ENCODE peak calls at places on chromosomes 5 and 9, in four cellular contexts. H is HepG2, Y is GM12878, U is K562. V is an unnamed sample.

GRCh38 chr9:135711881-135712280 is 9.9 kb downstream of the KCNT1 start:
- DNase-seq in H (no peak), Y (no peak), U (no peak), V (no peak)

GRCh38 chr9:135068776-135069415 is 18.6 kb upstream of the OLFM1 start:
- DNase-seq in H (no peak), Y (no peak), U (no peak), V (no peak)

GRCh38 chr5:133225671-133226152 is 173.9 kb downstream of the HSPA4 start:
- DNase-seq in H (no peak), Y (no peak), U (no peak), V (no peak)

GRCh38 chr5:116814656-116815055 is 240.0 kb upstream of the SEMA6A start:
- DNase-seq in H (no peak), Y (no peak), U (no peak), V (no peak)

GRCh38 chr9:16265671-16266070 is 604.8 kb downstream of the BNC2 start:
- DNase-seq in H (no peak), Y (no peak), U (no peak), V (no peak)

GRCh38 chr5:124650960-124651662 is 95.3 kb downstream of the ZNF608 start:
- DNase-seq in H (no peak), Y (no peak), U (no peak), V (no peak)

GRCh38 chr9:87873607-87874319 is 8.9 kb upstream of the SPATA31E1 start:
- DNase-seq in H (no peak), Y (no peak), U (no peak), V (no peak)

GRCh38 chr9:100426532-100427365 is at the start of gene MSANTD3:
- DNase-seq in H (peak), Y (no peak), U (peak), V (peak)

GRCh38 chr5:110032386-110032785 is 342.7 kb downstream of the MAN2A1 start:
- DNase-seq in H (no peak), Y (no peak), U (no peak), V (no peak)

GRCh38 chr5:159783731-159784247 is 132.5 kb upstream of the ADRA1B start:
- DNase-seq in H (no peak), Y (no peak), U (no peak), V (no peak)

GRCh38 chr9:116155700-116156045 is 2.1 kb downstream of the PAPPA start:
- DNase-seq in H (no peak), Y (no peak), U (no peak), V (no peak)

GRCh38 chr9:68560131-68560844 is 19.6 kb upstream of the TMEM252 start:
- DNase-seq in H (peak), Y (no peak), U (peak), V (peak)

GRCh38 chr5:179127136-179128040 is 67.2 kb downstream of the ZNF354C start:
- DNase-seq in H (no peak), Y (no peak), U (no peak), V (no peak)

GRCh38 chr9:121289554-121290370 is 21.8 kb downstream of the GSN start:
- DNase-seq in H (no peak), Y (no peak), U (no peak), V (no peak)

GRCh38 chr5:56612759-56613158 is 202.6 kb upstream of the MAP3K1 start:
- DNase-seq in H (no peak), Y (no peak), U (no peak), V (no peak)

GRCh38 chr5:10556893-10557746 is 6.8 kb upstream of the ANKRD33B start:
- DNase-seq in H (no peak), Y (no peak), U (peak), V (no peak)

GRCh38 chr5:150497274-150497988 is 10.5 kb upstream of the NDST1 start:
- DNase-seq in H (no peak), Y (no peak), U (no peak), V (no peak)

DNA sequence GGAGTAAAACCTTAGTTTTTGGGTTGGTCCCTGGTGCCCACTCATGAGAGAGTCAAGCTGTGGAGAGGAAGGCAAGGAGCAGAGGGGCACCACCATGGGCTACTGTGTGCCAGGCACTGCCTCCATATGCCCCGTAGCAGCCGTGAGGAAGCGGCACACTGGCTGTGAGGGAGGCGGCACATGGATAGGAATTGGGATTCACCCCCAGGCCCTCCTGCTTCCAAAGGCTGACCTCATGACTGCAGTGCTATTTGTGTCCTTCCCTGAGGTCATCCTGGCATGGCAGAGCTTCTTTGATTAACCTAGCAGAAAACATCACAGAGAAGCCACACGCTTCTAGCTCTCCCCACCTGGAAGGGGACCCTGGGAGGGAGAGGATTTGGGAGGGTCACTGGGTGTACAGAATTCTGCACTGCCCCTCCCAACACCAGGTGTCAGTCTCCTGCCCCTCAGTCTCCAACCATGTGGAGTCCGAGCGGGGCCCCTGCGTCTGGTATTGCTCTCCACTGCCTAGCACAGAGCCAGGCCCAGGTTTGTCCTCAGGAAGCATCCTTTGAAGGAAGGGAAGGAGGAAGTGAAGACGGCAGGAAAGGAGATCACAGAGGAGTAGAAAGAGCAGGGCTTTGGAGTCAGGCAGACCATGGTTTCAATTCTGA is 109.9 kb downstream of the RGS3 start:
- DNase-seq in H (no peak), Y (no peak), U (no peak), V (no peak)
- TF ChIP-seq NR2C2 in H (no peak), Y (no peak), U (no peak), V (no peak)

GRCh38 chr9:126014726-126015125 is 267.6 kb downstream of the PBX3 start:
- DNase-seq in H (no peak), Y (no peak), U (no peak), V (no peak)

GRCh38 chr9:126009047-126009446 is 261.9 kb downstream of the PBX3 start:
- DNase-seq in H (no peak), Y (no peak), U (no peak), V (no peak)
- TF ChIP-seq ATF3 in H (no peak), Y (no peak), U (no peak), V (no peak)

DNA sequence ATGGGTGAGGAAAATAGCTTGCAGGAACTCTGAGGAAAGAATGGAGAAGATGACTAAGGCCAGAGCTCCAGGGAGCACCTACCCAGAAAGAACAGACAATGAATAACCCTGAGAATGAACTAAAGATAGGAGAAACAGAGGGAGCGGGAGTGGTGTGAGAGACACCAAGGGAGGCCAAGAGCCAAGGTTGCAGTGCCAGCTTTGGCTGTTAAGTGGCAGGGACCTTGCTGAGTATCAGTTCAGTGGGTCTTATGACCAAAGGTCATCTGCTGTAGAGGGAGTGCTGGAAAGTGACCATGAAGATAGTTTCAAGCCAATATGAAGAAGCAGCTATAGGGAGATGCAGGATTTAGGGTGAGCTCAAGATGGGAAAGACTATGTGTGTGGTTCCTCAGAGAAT is 16.7 kb downstream of the P4HA2 start:
- DNase-seq in H (no peak), Y (no peak), U (no peak), V (no peak)
- TF ChIP-seq NR2C2 in H (no peak), Y (no peak), U (no peak), V (no peak)

GRCh38 chr9:130226112-130226511 is 39.4 kb upstream of the HMCN2 start:
- DNase-seq in H (no peak), Y (no peak), U (no peak), V (no peak)
- TF ChIP-seq ATF3 in H (no peak), Y (no peak), U (no peak), V (no peak)

GRCh38 chr5:135341021-135341666 is 57.9 kb downstream of the MACROH2A1 start:
- DNase-seq in H (no peak), Y (no peak), U (no peak), V (no peak)

GRCh38 chr5:135344351-135344750 is 54.7 kb downstream of the MACROH2A1 start:
- DNase-seq in H (no peak), Y (no peak), U (no peak), V (no peak)

GRCh38 chr5:135342227-135342859 is 56.7 kb downstream of the MACROH2A1 start:
- DNase-seq in H (no peak), Y (no peak), U (no peak), V (no peak)

GRCh38 chr5:135341696-135342095 is 57.3 kb downstream of the MACROH2A1 start:
- DNase-seq in H (no peak), Y (no peak), U (no peak), V (no peak)

GRCh38 chr5:135343417-135343816 is 55.6 kb downstream of the MACROH2A1 start:
- DNase-seq in H (no peak), Y (no peak), U (no peak), V (no peak)
- TF ChIP-seq NR2C2 in H (no peak), Y (no peak), U (no peak), V (no peak)

GRCh38 chr5:141094481-141095262 is at the start of gene PCDHB2:
- DNase-seq in H (peak), Y (no peak), U (peak), V (peak)
- TF ChIP-seq ATF3 in H (no peak), Y (no peak), U (no peak), V (no peak)

V was measured in WTC11.